ENCODE peak calls at places on chromosomes 16 and 17, in five cellular contexts. L, Q, B, H and F are unnamed samples.
A peak's percentile ranks its signal among the peaks of the same experiment; 100 is the strongest.

GRCh38 chr17:68539536-68540469 is 27.6 kb downstream of the PRKAR1A start:
- DNase-seq in L (no peak), Q (no peak), B (no peak), H (no peak), F (no peak)

GRCh38 chr16:53726625-53727024 is 22.7 kb downstream of the FTO start:
- DNase-seq in L (no peak), Q (no peak), B (no peak), H (no peak), F (no peak)

GRCh38 chr17:52145496-52145895 is 13.0 kb downstream of the CA10 start:
- DNase-seq in L (no peak), Q (no peak), B (no peak), H (no peak), F (no peak)

GRCh38 chr16:69553332-69553731 is 12.4 kb upstream of the NFAT5 start:
- DNase-seq in L (no peak), Q (no peak), B (no peak), H (no peak), F (no peak)

GRCh38 chr17:37092041-37092440 is 143.3 kb downstream of the AATF start:
- DNase-seq in L (no peak), Q (no peak), B (no peak), H (no peak), F (peak; percentile 7)

GRCh38 chr17:21173543-21173942 is 40.4 kb downstream of the TMEM11 start:
- DNase-seq in L (no peak), Q (no peak), B (no peak), H (no peak), F (no peak)

GRCh38 chr17:50953831-50954601 is 87.9 kb upstream of the TOB1 start:
- DNase-seq in L (no peak), Q (no peak), B (peak; percentile 44), H (peak; percentile 48), F (no peak)

GRCh38 chr17:41870097-41870496 is 4.9 kb upstream of the KLHL11 start:
- DNase-seq in L (no peak), Q (no peak), B (no peak), H (no peak), F (no peak)

GRCh38 chr17:72812823-72813222 is 279.7 kb downstream of the SLC39A11 start:
- DNase-seq in L (no peak), Q (no peak), B (no peak), H (no peak), F (no peak)

GRCh38 chr17:42421479-42422332 is 1.4 kb downstream of the CAVIN1 start:
- DNase-seq in L (no peak), Q (no peak), B (no peak), H (no peak), F (peak; percentile 41)

GRCh38 chr17:32206816-32207215 is 58.8 kb upstream of the RHBDL3 start:
- DNase-seq in L (no peak), Q (no peak), B (no peak), H (no peak), F (no peak)

GRCh38 chr16:86984975-86985655 is 332.1 kb downstream of the C16orf95 start:
- DNase-seq in L (no peak), Q (no peak), B (no peak), H (no peak), F (no peak)

GRCh38 chr16:81531415-81531814 is 86.8 kb downstream of the CMIP start:
- DNase-seq in L (no peak), Q (no peak), B (no peak), H (no peak), F (no peak)

GRCh38 chr16:67146523-67147357 is 4.1 kb downstream of the B3GNT9 start:
- DNase-seq in L (no peak), Q (no peak), B (no peak), H (no peak), F (no peak)

GRCh38 chr17:65750678-65751077 is 189.2 kb upstream of the AXIN2 start:
- DNase-seq in L (peak; percentile 5), Q (peak; percentile 13), B (no peak), H (peak; percentile 55), F (no peak)

GRCh38 chr17:43545383-43545632 is 832 bp downstream of the ETV4 start:
- DNase-seq in L (no peak), Q (no peak), B (no peak), H (no peak), F (no peak)

GRCh38 chr16:68287276-68288251 is 23.2 kb downstream of the SLC7A6OS start:
- DNase-seq in L (no peak), Q (no peak), B (no peak), H (no peak), F (no peak)

GRCh38 chr17:79160980-79161621 is 86.5 kb downstream of the ENGASE start:
- DNase-seq in L (no peak), Q (no peak), B (no peak), H (peak; percentile 54), F (peak; percentile 4)

GRCh38 chr17:63967953-63968352 is 4.8 kb downstream of the SCN4A start:
- DNase-seq in L (no peak), Q (no peak), B (no peak), H (no peak), F (no peak)

GRCh38 chr17:81097134-81097942 is 62.4 kb downstream of the BAIAP2 start:
- DNase-seq in L (peak; percentile 22), Q (peak; percentile 64), B (peak; percentile 79), H (peak; percentile 78), F (peak; percentile 55)

GRCh38 chr17:47305302-47305923 is 18.3 kb upstream of the EFCAB13 start:
- DNase-seq in L (no peak), Q (no peak), B (no peak), H (no peak), F (no peak)

GRCh38 chr16:84144301-84144858 is 597 bp downstream of the HSDL1 start:
- DNase-seq in L (peak; percentile 5), Q (no peak), B (peak; percentile 64), H (peak; percentile 70), F (peak; percentile 38)